ENCODE peak calls at places on chromosomes 1 and 21, in eight cellular contexts. P is glutamatergic neuron; T is mucosa of gallbladder; F is HT-29; O is activated gamma-delta T cell treated with Interleukin-2 at 50 U/mL for 16 hours; U is iPS DF 19.7; V is NCI-H146; G is CD8-positive, alpha-beta memory T cell. L is an unnamed sample.

GRCh38 chr1:31580513-31580870 is 4.2 kb downstream of the TINAGL1 start:
- DNase-seq in P (no peak), T (no peak), F (no peak), O (no peak), U (no peak), V (no peak), G (no peak), L (no peak)

GRCh38 chr1:199948587-199949280 is 78.8 kb upstream of the NR5A2 start:
- DNase-seq in P (no peak), T (no peak), F (no peak), O (no peak), U (no peak), V (no peak), G (no peak), L (no peak)

GRCh38 chr1:201542166-201543045 is 3.5 kb downstream of the NAV1 start:
- DNase-seq in P (no peak), T (no peak), F (no peak), O (no peak), U (no peak), V (no peak), G (no peak), L (peak)

GRCh38 chr1:184395370-184395769 is 8.5 kb downstream of the C1orf21 start:
- DNase-seq in P (no peak), T (no peak), F (no peak), O (no peak), U (no peak), V (peak), G (no peak), L (no peak)

GRCh38 chr1:151733126-151733525 is 11.8 kb downstream of the RIIAD1 start:
- DNase-seq in P (no peak), T (no peak), F (no peak), O (no peak), U (no peak), V (no peak), G (no peak), L (no peak)

GRCh38 chr1:212600980-212601379 is 7.6 kb upstream of the ATF3 start:
- DNase-seq in P (no peak), T (no peak), F (no peak), O (no peak), U (no peak), V (no peak), G (no peak), L (no peak)

GRCh38 chr1:12584900-12585525 is 33.0 kb downstream of the DHRS3 start:
- DNase-seq in P (no peak), T (no peak), F (no peak), O (no peak), U (no peak), V (no peak), G (no peak), L (no peak)

GRCh38 chr21:31180256-31181088 is 142.2 kb upstream of the KRTAP19-8 start:
- DNase-seq in P (no peak), T (no peak), F (peak), O (no peak), U (no peak), V (peak), G (peak), L (peak)

GRCh38 chr21:33539612-33540011 is 2.3 kb downstream of the GART start:
- DNase-seq in P (no peak), T (no peak), F (no peak), O (no peak), U (no peak), V (no peak), G (no peak), L (no peak)

GRCh38 chr1:96962807-96963206 is 241.2 kb downstream of the PTBP2 start:
- DNase-seq in P (no peak), T (peak), F (no peak), O (no peak), U (no peak), V (no peak), G (no peak), L (no peak)

GRCh38 chr1:2544093-2544874 is 11.9 kb upstream of the TNFRSF14 start:
- DNase-seq in P (no peak), T (no peak), F (no peak), O (no peak), U (no peak), V (no peak), G (no peak), L (no peak)

GRCh38 chr1:115469703-115470476 is 131.8 kb upstream of the NGF start:
- DNase-seq in P (peak), T (no peak), F (peak), O (peak), U (peak), V (peak), G (peak), L (no peak)

GRCh38 chr1:150619576-150620509 is 9.6 kb downstream of the ENSA start:
- DNase-seq in P (no peak), T (peak), F (peak), O (no peak), U (no peak), V (no peak), G (no peak), L (no peak)

GRCh38 chr1:38207275-38207674 is 160.7 kb upstream of the POU3F1 start:
- DNase-seq in P (no peak), T (no peak), F (no peak), O (no peak), U (no peak), V (no peak), G (no peak), L (no peak)

GRCh38 chr1:58818075-58818474 is 34.2 kb upstream of the JUN start:
- DNase-seq in P (no peak), T (no peak), F (no peak), O (no peak), U (no peak), V (no peak), G (no peak), L (peak)

GRCh38 chr1:23664837-23665795 is 26.5 kb upstream of the RPL11 start:
- DNase-seq in P (no peak), T (no peak), F (peak), O (no peak), U (no peak), V (peak), G (no peak), L (no peak)

GRCh38 chr1:6329392-6329791 is 64.2 kb downstream of the ACOT7 start:
- DNase-seq in P (no peak), T (no peak), F (no peak), O (no peak), U (no peak), V (no peak), G (no peak), L (no peak)

GRCh38 chr1:65209005-65209885 is 61.2 kb downstream of the AK4 start:
- DNase-seq in P (no peak), T (peak), F (peak), O (no peak), U (no peak), V (peak), G (no peak), L (peak)

GRCh38 chr1:203282720-203283542 is 22.4 kb upstream of the BTG2 start:
- DNase-seq in P (peak), T (no peak), F (no peak), O (no peak), U (no peak), V (no peak), G (no peak), L (no peak)

GRCh38 chr1:43830802-43831201 is 102.8 kb upstream of the ARTN start:
- DNase-seq in P (no peak), T (no peak), F (peak), O (no peak), U (no peak), V (no peak), G (no peak), L (no peak)

GRCh38 chr21:35509004-35509704 is 460.1 kb upstream of the RUNX1 start:
- DNase-seq in P (no peak), T (peak), F (no peak), O (no peak), U (no peak), V (no peak), G (no peak), L (no peak)

GRCh38 chr1:203915811-203916210 is 54.4 kb downstream of the SNRPE start:
- DNase-seq in P (no peak), T (no peak), F (no peak), O (no peak), U (no peak), V (no peak), G (no peak), L (no peak)

GRCh38 chr1:22794691-22795090 is 84.1 kb downstream of the EPHB2 start:
- DNase-seq in P (no peak), T (no peak), F (no peak), O (no peak), U (no peak), V (no peak), G (no peak), L (no peak)

GRCh38 chr1:219215477-219215876 is 41.8 kb downstream of the LYPLAL1 start:
- DNase-seq in P (no peak), T (no peak), F (no peak), O (no peak), U (no peak), V (no peak), G (no peak), L (no peak)

GRCh38 chr1:27044613-27045091 is 32.0 kb upstream of the TENT5B start:
- DNase-seq in P (peak), T (peak), F (peak), O (peak), U (no peak), V (peak), G (peak), L (peak)

GRCh38 chr21:34534522-34534921 is 22.5 kb upstream of the KCNE1 start:
- DNase-seq in P (no peak), T (no peak), F (no peak), O (no peak), U (no peak), V (no peak), G (no peak), L (no peak)

GRCh38 chr1:226995966-226996332 is 55.9 kb downstream of the COQ8A start:
- DNase-seq in P (no peak), T (no peak), F (no peak), O (no peak), U (no peak), V (no peak), G (no peak), L (no peak)

GRCh38 chr1:230643887-230644286 is 1.6 kb downstream of the COG2 start:
- DNase-seq in P (no peak), T (no peak), F (no peak), O (no peak), U (no peak), V (no peak), G (no peak), L (no peak)

GRCh38 chr21:28617300-28617699 is 375.4 kb downstream of the LTN1 start:
- DNase-seq in P (no peak), T (no peak), F (no peak), O (no peak), U (no peak), V (no peak), G (no peak), L (no peak)

GRCh38 chr1:8552135-8552534 is 234.2 kb downstream of the SLC45A1 start:
- DNase-seq in P (no peak), T (no peak), F (no peak), O (no peak), U (no peak), V (no peak), G (peak), L (no peak)

GRCh38 chr1:228141082-228141870 is 1.2 kb downstream of the GUK1 start:
- DNase-seq in P (no peak), T (no peak), F (peak), O (no peak), U (no peak), V (peak), G (no peak), L (peak)

GRCh38 chr1:57019240-57019805 is 53.5 kb upstream of the C8B start:
- DNase-seq in P (peak), T (no peak), F (no peak), O (no peak), U (no peak), V (no peak), G (no peak), L (no peak)

GRCh38 chr1:234500269-234500668 is 21.3 kb upstream of the TARBP1 start:
- DNase-seq in P (no peak), T (no peak), F (no peak), O (no peak), U (no peak), V (no peak), G (no peak), L (no peak)

GRCh38 chr1:60762176-60762575 is 320.2 kb upstream of the NFIA start:
- DNase-seq in P (no peak), T (no peak), F (no peak), O (no peak), U (no peak), V (no peak), G (no peak), L (peak)

GRCh38 chr1:202034683-202035462 is 24.5 kb downstream of the ELF3 start:
- DNase-seq in P (peak), T (peak), F (peak), O (no peak), U (no peak), V (no peak), G (no peak), L (no peak)